ENCODE peak calls at places on chromosomes 1 and 21, in five cellular contexts. One of them, this sample, is unnamed. For H3K4me1, the result is how much of the 10 kb centered on the place peaks cover.

GRCh38 chr1:18045206-18045605 is 62.4 kb upstream of the IGSF21 start:
- DNase-seq in A549: no peak
- DNase-seq in ovary: no peak
- DNase-seq in stomach: no peak
- DNase-seq in body of pancreas: no peak
- DNase-seq in this sample: no peak

GRCh38 chr1:236141447-236142357 is 637 bp upstream of the GPR137B start:
- DNase-seq in body of pancreas: no peak
- DNase-seq in ovary: peak
- DNase-seq in stomach: peak
- DNase-seq in A549: peak
- DNase-seq in this sample: peak

GRCh38 chr1:177800386-177801058 is 169.3 kb downstream of the SEC16B start:
- DNase-seq in A549: no peak
- DNase-seq in body of pancreas: no peak
- DNase-seq in ovary: no peak
- DNase-seq in stomach: no peak
- DNase-seq in this sample: no peak

GRCh38 chr21:45410151-45410864 is 5.3 kb downstream of the COL18A1 start:
- DNase-seq in body of pancreas: no peak
- DNase-seq in A549: no peak
- DNase-seq in ovary: peak
- DNase-seq in stomach: no peak
- DNase-seq in this sample: peak

GRCh38 chr1:3564921-3565831 is 46.1 kb downstream of the MEGF6 start:
- DNase-seq in stomach: peak
- DNase-seq in A549: no peak
- DNase-seq in body of pancreas: peak
- DNase-seq in ovary: no peak
- DNase-seq in this sample: no peak

GRCh38 chr1:114350731-114351445 is 160.1 kb downstream of the TRIM33 start:
- DNase-seq in A549: no peak
- DNase-seq in ovary: no peak
- DNase-seq in stomach: no peak
- DNase-seq in body of pancreas: no peak
- DNase-seq in this sample: no peak

GRCh38 chr1:20371411-20371810 is 80.7 kb downstream of the VWA5B1 start:
- DNase-seq in stomach: no peak
- DNase-seq in A549: no peak
- DNase-seq in ovary: no peak
- DNase-seq in body of pancreas: no peak
- DNase-seq in this sample: peak

GRCh38 chr1:39936724-39937491 is 18.0 kb upstream of the MFSD2A start:
- DNase-seq in ovary: no peak
- DNase-seq in body of pancreas: no peak
- DNase-seq in A549: no peak
- DNase-seq in stomach: no peak
- DNase-seq in this sample: peak

GRCh38 chr1:237126180-237126579 is 84.2 kb downstream of the RYR2 start:
- DNase-seq in body of pancreas: no peak
- DNase-seq in A549: no peak
- DNase-seq in ovary: no peak
- DNase-seq in stomach: no peak
- DNase-seq in this sample: no peak

GRCh38 chr1:235253219-235253640 is 74.7 kb downstream of the ARID4B start:
- DNase-seq in A549: peak
- DNase-seq in body of pancreas: peak
- DNase-seq in ovary: no peak
- DNase-seq in stomach: peak
- DNase-seq in this sample: peak

GRCh38 chr1:59317343-59317742 is 20.4 kb downstream of the FGGY start:
- DNase-seq in ovary: no peak
- DNase-seq in stomach: no peak
- DNase-seq in body of pancreas: no peak
- DNase-seq in A549: no peak
- DNase-seq in this sample: no peak

GRCh38 chr1:100440075-100440809 is 87.9 kb downstream of the CDC14A start:
- DNase-seq in stomach: peak
- DNase-seq in body of pancreas: no peak
- DNase-seq in ovary: no peak
- DNase-seq in A549: no peak
- DNase-seq in this sample: no peak

GRCh38 chr1:170927955-170928850 is 7.1 kb upstream of the MROH9 start:
- DNase-seq in ovary: no peak
- DNase-seq in A549: peak
- DNase-seq in body of pancreas: no peak
- DNase-seq in stomach: no peak
- DNase-seq in this sample: no peak

GRCh38 chr1:38092256-38092655 is 45.7 kb upstream of the POU3F1 start:
- DNase-seq in stomach: no peak
- DNase-seq in ovary: no peak
- DNase-seq in body of pancreas: no peak
- DNase-seq in A549: no peak
- DNase-seq in this sample: no peak

GRCh38 chr1:3652538-3653285 is 396 bp downstream of the TP73 start:
- DNase-seq in ovary: no peak
- DNase-seq in stomach: no peak
- DNase-seq in A549: no peak
- DNase-seq in body of pancreas: no peak
- DNase-seq in this sample: no peak

GRCh38 chr1:97553975-97554374 is 366.9 kb downstream of the DPYD start:
- DNase-seq in stomach: no peak
- DNase-seq in A549: no peak
- DNase-seq in body of pancreas: no peak
- DNase-seq in ovary: no peak
- DNase-seq in this sample: no peak

GRCh38 chr21:36450511-36450910 is 29.4 kb downstream of the CLDN14 start:
- DNase-seq in body of pancreas: no peak
- DNase-seq in A549: no peak
- DNase-seq in ovary: no peak
- DNase-seq in stomach: no peak
- DNase-seq in this sample: no peak

GRCh38 chr1:174448531-174448883 is 743 bp downstream of the GPR52 start:
- DNase-seq in ovary: no peak
- DNase-seq in body of pancreas: no peak
- DNase-seq in A549: no peak
- DNase-seq in stomach: no peak
- DNase-seq in this sample: no peak

GRCh38 chr1:121458291-121459048 is 273.7 kb downstream of the SRGAP2C start:
- DNase-seq in ovary: no peak
- DNase-seq in stomach: no peak
- DNase-seq in body of pancreas: no peak
- DNase-seq in A549: no peak
- DNase-seq in this sample: no peak

GRCh38 chr1:173475564-173476196 is 1.5 kb upstream of the PRDX6 start:
- DNase-seq in body of pancreas: no peak
- DNase-seq in ovary: no peak
- DNase-seq in stomach: no peak
- DNase-seq in A549: no peak
- DNase-seq in this sample: peak

GRCh38 chr1:203033287-203033686 is 7.0 kb downstream of the PPFIA4 start:
- DNase-seq in stomach: no peak
- DNase-seq in ovary: no peak
- DNase-seq in A549: no peak
- DNase-seq in body of pancreas: peak
- DNase-seq in this sample: no peak

GRCh38 chr1:228101994-228102790 is 933 bp downstream of the C1orf35 start:
- DNase-seq in ovary: peak
- DNase-seq in A549: peak
- DNase-seq in body of pancreas: peak
- DNase-seq in stomach: peak
- DNase-seq in this sample: peak

GRCh38 chr1:28591708-28592313 is at the start of gene RAB42:
- DNase-seq in stomach: peak
- DNase-seq in ovary: peak
- DNase-seq in body of pancreas: no peak
- DNase-seq in A549: no peak
- DNase-seq in this sample: no peak

GRCh38 chr1:49552101-49552500 is 471.7 kb downstream of the AGBL4 start:
- DNase-seq in stomach: no peak
- DNase-seq in A549: no peak
- DNase-seq in ovary: no peak
- DNase-seq in body of pancreas: no peak
- DNase-seq in this sample: no peak

GRCh38 chr1:36425791-36426190 is 24.5 kb downstream of the OSCP1 start:
- DNase-seq in body of pancreas: no peak
- DNase-seq in A549: no peak
- DNase-seq in ovary: no peak
- DNase-seq in stomach: no peak
- DNase-seq in this sample: no peak

GRCh38 chr21:31418355-31419001 is 74.4 kb upstream of the TIAM1 start:
- DNase-seq in stomach: no peak
- DNase-seq in A549: no peak
- DNase-seq in body of pancreas: no peak
- DNase-seq in ovary: no peak
- DNase-seq in this sample: no peak

GRCh38 chr21:44727321-44727720 is 15.9 kb upstream of the TSPEAR start:
- DNase-seq in A549: no peak
- DNase-seq in ovary: no peak
- DNase-seq in body of pancreas: no peak
- DNase-seq in stomach: no peak
- DNase-seq in this sample: no peak

GRCh38 chr21:45228171-45228641 is 59.5 kb downstream of the POFUT2 start:
- DNase-seq in body of pancreas: no peak
- DNase-seq in A549: peak
- DNase-seq in stomach: no peak
- DNase-seq in ovary: no peak
- DNase-seq in this sample: peak

GRCh38 chr21:29189358-29189757 is 58.9 kb downstream of the MAP3K7CL start:
- DNase-seq in stomach: no peak
- DNase-seq in A549: no peak
- DNase-seq in ovary: no peak
- DNase-seq in body of pancreas: no peak
- DNase-seq in this sample: no peak

GRCh38 chr1:11179125-11179524 is 10.0 kb upstream of the ANGPTL7 start:
- DNase-seq in ovary: no peak
- DNase-seq in stomach: no peak
- DNase-seq in A549: no peak
- DNase-seq in body of pancreas: no peak
- DNase-seq in this sample: no peak

GRCh38 chr1:157948547-157949152 is 44.8 kb upstream of the KIRREL1 start:
- DNase-seq in A549: peak
- DNase-seq in stomach: no peak
- DNase-seq in ovary: no peak
- DNase-seq in body of pancreas: no peak
- DNase-seq in this sample: no peak

GRCh38 chr1:42937141-42937696 is 21.4 kb downstream of the SLC2A1 start:
- DNase-seq in stomach: no peak
- DNase-seq in body of pancreas: no peak
- DNase-seq in ovary: no peak
- DNase-seq in A549: peak
- DNase-seq in this sample: no peak

DNA sequence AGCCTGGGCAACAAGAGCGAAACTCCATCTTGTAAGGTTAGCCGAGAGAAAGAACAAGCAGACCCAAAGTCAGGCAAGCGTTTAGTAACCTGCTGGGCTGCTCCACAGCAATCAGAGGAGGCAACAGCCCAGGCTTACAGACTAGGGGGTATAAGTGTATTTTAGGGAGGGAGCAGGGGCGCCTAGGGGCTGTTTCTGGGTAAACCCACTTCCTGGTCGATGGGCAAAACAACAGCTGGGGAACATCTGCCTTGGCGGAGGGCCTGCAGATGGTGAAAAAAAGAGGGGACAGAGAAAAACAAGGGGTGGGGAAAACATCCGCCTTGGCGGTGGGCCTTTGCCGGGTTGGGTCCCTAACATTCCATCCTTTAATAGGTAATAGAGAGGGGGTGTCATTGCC is 5.2 kb downstream of the TAS1R1 start:
- DNase-seq in body of pancreas: no peak
- DNase-seq in ovary: no peak
- DNase-seq in stomach: no peak
- DNase-seq in A549: no peak
- DNase-seq in this sample: no peak
- H3K4me1 ChIP-seq in body of pancreas: under half
- H3K4me1 ChIP-seq in ovary: under half
- H3K4me1 ChIP-seq in stomach: under half
- H3K4me1 ChIP-seq in A549: under half
- H3K4me1 ChIP-seq in this sample: under half

DNA sequence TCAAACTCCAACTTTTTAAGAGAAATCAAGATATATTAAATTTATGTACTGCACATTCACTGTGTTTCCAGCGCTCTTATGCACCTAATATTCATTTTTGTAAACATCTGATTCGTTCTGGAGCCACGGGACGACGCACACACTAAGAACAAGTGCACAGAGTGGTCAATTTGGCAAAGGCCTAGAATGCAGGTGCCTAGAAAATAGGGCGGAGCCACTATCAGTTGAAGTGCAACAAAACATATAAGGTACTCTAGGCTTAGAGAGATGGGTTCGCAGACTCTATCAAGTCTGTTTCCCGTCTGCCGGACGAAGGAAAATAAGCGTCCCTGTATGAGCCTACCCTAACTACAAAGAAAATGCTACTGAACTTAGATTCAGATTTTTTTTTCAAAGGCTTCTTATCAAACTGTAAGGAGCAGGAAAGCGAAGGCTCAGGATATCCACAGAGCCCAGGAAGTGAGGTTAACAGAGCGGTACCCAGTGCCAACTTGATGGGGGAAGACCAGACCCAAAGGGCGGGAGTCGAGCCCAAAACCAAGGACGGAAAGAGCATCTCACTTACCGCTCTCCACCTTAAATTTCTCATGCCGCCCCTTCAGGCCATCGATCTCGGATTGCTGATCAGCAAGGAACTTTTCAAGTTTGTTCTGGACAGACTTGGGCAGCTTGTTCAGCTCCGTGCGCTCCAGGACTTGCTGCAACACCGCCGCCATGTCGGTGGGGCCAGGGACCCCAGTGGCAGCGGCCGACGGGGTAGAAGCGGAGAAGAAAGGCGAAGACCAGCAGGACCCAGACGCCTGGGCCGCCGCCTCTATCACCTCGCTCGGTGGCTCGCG is 521 bp downstream of the TPR start:
- DNase-seq in stomach: peak
- DNase-seq in A549: peak
- DNase-seq in body of pancreas: peak
- DNase-seq in ovary: no peak
- DNase-seq in this sample: peak
- TF ChIP-seq POLR2A in stomach: no peak
- TF ChIP-seq POLR2A in A549: no peak
- TF ChIP-seq POLR2A in body of pancreas: no peak
- TF ChIP-seq POLR2A in ovary: no peak
- TF ChIP-seq POLR2A in this sample: no peak

GRCh38 chr1:205735218-205735617 is 14.8 kb downstream of the NUCKS1 start:
- DNase-seq in ovary: no peak
- DNase-seq in A549: no peak
- DNase-seq in body of pancreas: no peak
- DNase-seq in stomach: no peak
- DNase-seq in this sample: no peak
- H3K4me1 ChIP-seq in ovary: under half
- H3K4me1 ChIP-seq in A549: under half
- H3K4me1 ChIP-seq in body of pancreas: under half
- H3K4me1 ChIP-seq in stomach: under half
- H3K4me1 ChIP-seq in this sample: under half

DNA sequence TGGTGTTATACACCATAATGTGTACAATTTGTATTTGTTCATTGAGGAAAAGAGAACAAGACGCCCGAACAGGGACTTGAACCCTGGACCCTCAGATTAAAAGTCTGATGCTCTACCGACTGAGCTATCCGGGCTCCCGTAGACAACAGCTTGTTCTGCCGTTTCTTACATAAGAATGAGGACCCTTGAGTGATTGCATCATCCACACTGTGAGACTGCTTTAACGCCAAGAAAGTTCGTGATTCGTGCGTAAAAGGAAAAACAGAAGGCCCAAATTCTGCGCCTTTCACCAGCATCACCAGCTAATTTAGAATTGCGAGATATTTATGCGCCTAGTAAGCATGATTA is 9.3 kb upstream of the MDM4 start:
- DNase-seq in ovary: peak
- DNase-seq in A549: peak
- DNase-seq in body of pancreas: peak
- DNase-seq in stomach: peak
- DNase-seq in this sample: peak
- TF ChIP-seq POLR2A in ovary: peak
- TF ChIP-seq POLR2A in A549: no peak
- TF ChIP-seq POLR2A in body of pancreas: no peak
- TF ChIP-seq POLR2A in stomach: no peak
- TF ChIP-seq POLR2A in this sample: no peak